ENCODE peak calls at places on chromosomes 3 and 15, in ten cellular contexts. F is psoas muscle; N is right cardiac atrium; P is astrocyte of the spinal cord; Y is A549; A is foreskin fibroblast; B is uterus; K is CD4-positive, CD25-positive, alpha-beta regulatory T cell; R is naive thymus-derived CD4-positive, alpha-beta T cell; S is choroid plexus epithelial cell. J is an unnamed sample.

GRCh38 chr3:79018671-79019136 is 749.1 kb downstream of the ROBO1 start:
- DNase-seq in R (no peak), B (peak; percentile 33), N (peak; percentile 64), A (peak; percentile 89), P (peak; percentile 71), Y (peak; percentile 35), K (no peak), F (peak; percentile 81), S (peak; percentile 83), J (no peak)

GRCh38 chr15:55526559-55527036 is 18.6 kb upstream of the DNAAF4 start:
- DNase-seq in A (peak; percentile 61), R (no peak), S (peak; percentile 85), B (no peak), K (no peak), Y (peak; percentile 26), F (no peak), P (peak; percentile 47), N (peak; percentile 18), J (peak; percentile 61)

GRCh38 chr3:58356054-58356453 is 23.4 kb downstream of the PXK start:
- DNase-seq in P (no peak), Y (no peak), R (no peak), S (no peak), F (no peak), B (no peak), N (no peak), A (peak; percentile 43), K (no peak), J (no peak)

GRCh38 chr3:147015334-147015733 is 391.0 kb downstream of the ZIC4 start:
- DNase-seq in P (no peak), Y (no peak), A (no peak), B (no peak), S (no peak), K (no peak), F (no peak), N (no peak), R (no peak), J (no peak)

GRCh38 chr15:100863406-100864198 is 16.0 kb upstream of the ALDH1A3 start:
- DNase-seq in R (no peak), N (peak; percentile 71), P (no peak), F (peak; percentile 86), Y (no peak), K (no peak), A (peak; percentile 41), S (no peak), B (peak; percentile 69), J (no peak)

GRCh38 chr15:91921188-91921820 is 67.8 kb downstream of the SLCO3A1 start:
- DNase-seq in K (no peak), A (no peak), B (no peak), F (no peak), P (no peak), R (peak; percentile 7), S (no peak), N (no peak), Y (no peak), J (no peak)

GRCh38 chr3:126679318-126679751 is 24.4 kb upstream of the TXNRD3 start:
- DNase-seq in N (peak; percentile 78), B (peak; percentile 73), Y (peak; percentile 61), K (peak; percentile 49), F (peak; percentile 88), P (peak; percentile 78), S (peak; percentile 78), R (peak; percentile 46), A (peak; percentile 91), J (peak; percentile 52)

GRCh38 chr3:124834723-124835718 is 52.1 kb downstream of the ITGB5 start:
- DNase-seq in R (peak; percentile 18), Y (peak; percentile 61), A (peak; percentile 43), P (peak; percentile 93), B (peak; percentile 76), S (peak; percentile 95), F (peak; percentile 80), N (no peak), K (peak; percentile 18), J (peak; percentile 93)

GRCh38 chr3:151146071-151146730 is 56.8 kb downstream of the GPR171 start:
- DNase-seq in S (peak; percentile 75), K (no peak), B (peak; percentile 64), N (peak; percentile 66), R (peak; percentile 32), Y (peak; percentile 60), F (peak; percentile 72), A (peak; percentile 87), P (peak; percentile 71), J (peak; percentile 77)

GRCh38 chr15:91952216-91952615 is 98.7 kb downstream of the SLCO3A1 start:
- DNase-seq in R (no peak), S (no peak), N (no peak), K (no peak), P (no peak), B (no peak), F (no peak), A (no peak), Y (no peak), J (peak; percentile 1)

GRCh38 chr3:123481722-123482457 is 33.0 kb upstream of the ADCY5 start:
- DNase-seq in B (no peak), A (no peak), R (no peak), K (no peak), Y (no peak), F (no peak), S (no peak), N (no peak), P (no peak), J (no peak)

GRCh38 chr3:111701292-111701906 is 106.3 kb upstream of the ZBED2 start:
- DNase-seq in B (no peak), A (no peak), F (no peak), P (no peak), S (no peak), N (no peak), R (no peak), Y (no peak), K (no peak), J (no peak)

GRCh38 chr3:192802957-192803899 is 75.9 kb upstream of the FGF12 start:
- DNase-seq in P (peak; percentile 60), Y (peak; percentile 50), B (no peak), K (no peak), A (peak; percentile 66), N (no peak), S (peak; percentile 83), F (no peak), R (no peak), J (peak; percentile 37)

GRCh38 chr3:33430061-33430460 is 10.1 kb downstream of the UBP1 start:
- DNase-seq in K (no peak), S (no peak), P (no peak), F (no peak), N (no peak), Y (no peak), R (no peak), A (no peak), B (no peak), J (no peak)

GRCh38 chr3:33433843-33434242 is 6.4 kb downstream of the UBP1 start:
- DNase-seq in N (no peak), S (no peak), Y (no peak), P (peak; percentile 53), A (peak; percentile 58), B (no peak), K (no peak), F (no peak), R (no peak), J (no peak)

GRCh38 chr3:33428812-33429211 is 11.4 kb downstream of the UBP1 start:
- DNase-seq in P (no peak), S (no peak), A (no peak), B (no peak), Y (no peak), N (no peak), F (no peak), R (no peak), K (no peak), J (no peak)

GRCh38 chr3:33426630-33427341 is 13.4 kb downstream of the UBP1 start:
- DNase-seq in F (no peak), B (no peak), S (no peak), P (no peak), K (no peak), R (no peak), N (no peak), Y (no peak), A (no peak), J (no peak)

DNA sequence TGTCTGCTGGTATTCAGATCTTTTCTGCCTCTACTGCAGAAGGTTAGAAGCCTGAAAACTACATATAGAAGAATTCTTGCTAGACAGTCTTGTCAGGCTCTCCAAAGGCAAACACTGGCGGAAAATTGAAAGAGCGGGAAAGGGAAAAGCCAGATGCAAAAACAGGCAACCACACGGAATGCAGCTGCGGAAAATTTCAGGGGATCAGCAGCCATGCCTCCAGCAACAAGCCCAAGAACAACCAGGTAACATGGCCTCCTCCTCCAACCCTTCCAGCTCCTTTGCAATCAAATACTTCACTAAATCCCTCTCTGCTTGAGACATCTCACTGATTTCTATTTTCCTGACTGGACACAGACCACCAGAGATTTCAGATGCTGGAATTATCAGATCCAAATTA is 9.6 kb downstream of the UBP1 start:
- DNase-seq in A (no peak), K (no peak), F (no peak), B (no peak), R (no peak), N (no peak), P (no peak), S (no peak), Y (no peak), J (no peak)
- H3K4me3 ChIP-seq in A (no peak overlapping the region), K (peak overlapping the region; percentile 32), F (no peak overlapping the region), B (no peak overlapping the region), R (no peak overlapping the region), N (no peak overlapping the region), P (no peak overlapping the region), S (no peak overlapping the region), Y (no peak overlapping the region), J (no peak overlapping the region)

GRCh38 chr3:129182390-129183180 is 1.1 kb downstream of the CNBP start:
- DNase-seq in R (peak; percentile 24), Y (no peak), K (no peak), P (peak; percentile 54), A (peak; percentile 70), S (peak; percentile 46), F (no peak), B (no peak), N (no peak), J (no peak)
- H3K4me3 ChIP-seq in R (peak overlapping the region; percentile 74), Y (peak overlapping the region; percentile 98), K (peak overlapping the region; percentile 97), P (peak overlapping the region; percentile 87), A (peak overlapping the region; percentile 92), S (peak overlapping the region; percentile 100), F (peak overlapping the region; percentile 97), B (peak overlapping the region; percentile 93), N (peak overlapping the region; percentile 69), J (peak overlapping the region; percentile 69)

DNA sequence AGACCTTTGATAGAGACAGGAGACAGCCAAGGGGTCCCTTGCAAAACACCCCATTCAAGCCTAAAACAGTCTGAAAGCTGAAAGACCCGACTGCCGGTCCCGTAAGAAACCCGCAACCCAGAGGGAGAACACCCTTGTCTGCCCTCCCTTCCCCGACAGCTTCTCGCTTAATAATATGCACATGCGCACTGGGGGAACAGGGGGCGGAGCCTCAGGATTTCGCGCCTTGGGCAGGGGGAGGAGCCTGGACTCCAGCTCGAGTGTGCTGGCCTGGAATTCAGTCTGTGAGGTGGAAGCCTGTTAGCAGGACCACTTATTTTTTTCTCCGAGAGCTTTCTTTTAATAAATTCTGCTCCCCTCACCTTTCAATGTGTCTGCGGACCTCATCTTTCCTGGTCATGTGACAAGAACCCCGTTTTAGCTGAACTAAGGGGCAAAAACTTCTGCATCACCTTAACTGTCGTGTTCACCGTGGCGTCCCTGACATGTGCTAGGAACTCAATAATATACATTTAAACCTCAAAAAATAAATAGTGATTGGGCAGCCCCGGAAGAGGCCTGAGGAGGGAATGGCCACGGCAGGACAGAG is 17.0 kb downstream of the TNFAIP8L3 start:
- DNase-seq in Y (no peak), R (peak; percentile 46), N (peak; percentile 79), K (peak; percentile 8), P (peak; percentile 64), B (peak; percentile 85), S (peak; percentile 81), A (peak; percentile 83), F (peak; percentile 78), J (no peak)
- H3K4me3 ChIP-seq in Y (no peak overlapping the region), R (peak overlapping the region; percentile 35), N (peak overlapping the region; percentile 22), K (no peak overlapping the region), P (peak overlapping the region; percentile 23), B (peak overlapping the region; percentile 22), S (peak overlapping the region; percentile 49), A (peak overlapping the region; percentile 38), F (peak overlapping the region; percentile 36), J (no peak overlapping the region)

GRCh38 chr15:64224508-64224907 is 61.7 kb upstream of the PPIB start:
- DNase-seq in P (peak; percentile 62), Y (no peak), A (peak; percentile 69), K (no peak), F (no peak), R (no peak), N (no peak), S (peak; percentile 89), B (peak; percentile 58), J (no peak)
- H3K4me3 ChIP-seq in P (no peak overlapping the region), Y (no peak overlapping the region), A (no peak overlapping the region), K (no peak overlapping the region), F (no peak overlapping the region), R (no peak overlapping the region), N (no peak overlapping the region), S (no peak overlapping the region), B (no peak overlapping the region), J (no peak overlapping the region)

J was measured in Jurkat, Clone E6-1.